ENCODE peak calls at places on chromosomes 12 and 14, in nine cellular contexts. M is GM23338; K is NCI-H1105 treated with DMSO at 0.1 percent for 48 hours; O is AG20443; L is stimulated activated CD4-positive, alpha-beta T cell treated with anti-CD3 and anti-CD28 coated beads, Interleukin-2, amount 100 ng/mL, for 24 hours; P is T-helper 17 cell; G is AG09309; V is Ammon's horn; B is activated T-cell treated with anti-CD3 and anti-CD28 coated beads for 1 hour. X is an unnamed sample.

GRCh38 chr14:72788972-72789728 is 104.8 kb downstream of the DPF3 start:
- DNase-seq in K (no peak), M (peak), B (no peak), P (no peak), V (no peak), L (no peak), G (no peak), O (no peak), X (no peak)

GRCh38 chr12:71399197-71399596 is 40.4 kb upstream of the LGR5 start:
- DNase-seq in P (no peak), V (no peak), B (no peak), O (no peak), L (no peak), M (no peak), G (no peak), K (no peak), X (no peak)

GRCh38 chr14:55874785-55875184 is 243.4 kb upstream of the PELI2 start:
- DNase-seq in M (no peak), O (no peak), G (no peak), L (no peak), K (no peak), P (no peak), B (no peak), V (peak), X (no peak)

GRCh38 chr12:113040722-113041168 is 15.8 kb upstream of the DTX1 start:
- DNase-seq in M (no peak), V (no peak), B (no peak), L (no peak), K (no peak), O (peak), G (peak), P (no peak), X (no peak)

GRCh38 chr12:57726151-57726883 is 12.2 kb downstream of the AGAP2 start:
- DNase-seq in V (peak), B (no peak), K (peak), M (peak), O (peak), L (no peak), G (peak), P (no peak), X (no peak)

GRCh38 chr14:73612339-73613045 is at the start of gene ACOT6:
- DNase-seq in B (peak), O (peak), V (peak), L (peak), G (peak), K (peak), P (peak), M (peak), X (peak)

GRCh38 chr14:68654471-68654941 is 138.4 kb downstream of the ZFP36L1 start:
- DNase-seq in G (no peak), L (no peak), K (no peak), O (no peak), P (no peak), V (no peak), M (no peak), B (no peak), X (peak)

GRCh38 chr14:101476258-101476930 is 84.9 kb upstream of the DIO3 start:
- DNase-seq in L (no peak), G (no peak), M (no peak), P (no peak), B (no peak), V (no peak), O (no peak), K (no peak), X (no peak)

GRCh38 chr14:51147183-51147582 is 52.3 kb upstream of the TRIM9 start:
- DNase-seq in V (no peak), L (no peak), O (no peak), P (no peak), B (no peak), K (no peak), M (no peak), G (no peak), X (no peak)

GRCh38 chr12:17371491-17372290 is 718.3 kb downstream of the RERGL start:
- DNase-seq in L (no peak), M (no peak), G (no peak), B (no peak), P (no peak), O (no peak), K (no peak), V (peak), X (no peak)

GRCh38 chr12:100995201-100995600 is 200.6 kb downstream of the ANO4 start:
- DNase-seq in V (no peak), O (peak), G (no peak), M (peak), K (no peak), B (no peak), P (no peak), L (no peak), X (no peak)

GRCh38 chr14:36222337-36222736 is 45.8 kb upstream of the PTCSC3 start:
- DNase-seq in G (no peak), V (no peak), O (no peak), M (no peak), B (no peak), K (no peak), P (no peak), L (no peak), X (no peak)

GRCh38 chr14:77376380-77376770 is 519 bp downstream of the TMED8 start:
- DNase-seq in K (no peak), G (no peak), O (no peak), P (no peak), V (peak), L (peak), B (peak), M (peak), X (peak)

GRCh38 chr12:89345830-89346740 is 6.2 kb downstream of the DUSP6 start:
- DNase-seq in V (peak), L (peak), M (peak), K (peak), G (no peak), O (peak), P (no peak), B (no peak), X (peak)

GRCh38 chr12:64203775-64204174 is 18.3 kb downstream of the KICS2 start:
- DNase-seq in V (no peak), G (no peak), K (no peak), O (no peak), L (no peak), B (no peak), P (no peak), M (no peak), X (no peak)

GRCh38 chr14:74855945-74856344 is 20.0 kb downstream of the PROX2 start:
- DNase-seq in P (no peak), O (no peak), L (no peak), G (no peak), B (no peak), K (no peak), V (no peak), M (no peak), X (no peak)

GRCh38 chr14:83294941-83295340 is 1761.3 kb upstream of the SEL1L start:
- DNase-seq in P (no peak), M (no peak), O (peak), V (no peak), K (no peak), L (no peak), B (no peak), G (no peak), X (no peak)

GRCh38 chr14:87992349-87992719 is 648 bp downstream of the GALC start:
- DNase-seq in M (peak), B (no peak), O (no peak), V (peak), K (no peak), P (no peak), L (no peak), G (no peak), X (no peak)

GRCh38 chr12:1474567-1475153 is 119.7 kb downstream of the FBXL14 start:
- DNase-seq in B (no peak), G (peak), L (no peak), O (peak), M (peak), V (no peak), P (no peak), K (peak), X (no peak)

GRCh38 chr12:68319988-68320623 is 12.1 kb downstream of the MDM1 start:
- DNase-seq in O (peak), G (peak), V (peak), M (no peak), L (no peak), P (no peak), K (no peak), B (no peak), X (no peak)

GRCh38 chr12:51460519-51460918 is 35.9 kb downstream of the SLC4A8 start:
- DNase-seq in G (no peak), P (no peak), O (no peak), L (no peak), V (no peak), B (no peak), K (no peak), M (no peak), X (no peak)

GRCh38 chr12:42568952-42569916 is 20.3 kb downstream of the PRICKLE1 start:
- DNase-seq in B (no peak), K (peak), M (peak), L (no peak), P (no peak), O (peak), G (no peak), V (peak), X (peak)

GRCh38 chr14:70416322-70416716 is 571 bp downstream of the SYNJ2BP start:
- DNase-seq in L (no peak), V (no peak), B (no peak), P (no peak), O (peak), M (peak), K (peak), G (no peak), X (no peak)

GRCh38 chr12:65681226-65681625 is 143.1 kb upstream of the HMGA2 start:
- DNase-seq in K (no peak), B (no peak), L (no peak), V (no peak), P (no peak), G (no peak), M (no peak), O (no peak), X (no peak)